ENCODE peak calls at places on chromosome 19, in ten cellular contexts. One of them, this sample, is unnamed.

GRCh38 chr19:50817941-50818858 is 5.4 kb downstream of the KLK1 start:
- DNase-seq in T-helper 17 cell: peak; percentile 23
- DNase-seq in choroid plexus epithelial cell: peak; percentile 10
- DNase-seq in thoracic aorta: no peak
- DNase-seq in HT1080: no peak
- DNase-seq in HCEC 1CT: no peak
- DNase-seq in breast epithelium: no peak
- DNase-seq in bronchial epithelial cell: no peak
- DNase-seq in CD8-positive, alpha-beta T cell: no peak
- DNase-seq in M059J: no peak
- DNase-seq in this sample: no peak

GRCh38 chr19:1027953-1028902 is 1.8 kb downstream of the CNN2 start:
- DNase-seq in CD8-positive, alpha-beta T cell: peak; percentile 83
- DNase-seq in thoracic aorta: no peak
- DNase-seq in HT1080: peak; percentile 67
- DNase-seq in choroid plexus epithelial cell: peak; percentile 97
- DNase-seq in T-helper 17 cell: peak; percentile 41
- DNase-seq in M059J: peak; percentile 94
- DNase-seq in breast epithelium: peak; percentile 78
- DNase-seq in bronchial epithelial cell: peak; percentile 67
- DNase-seq in HCEC 1CT: peak; percentile 92
- DNase-seq in this sample: peak; percentile 48

GRCh38 chr19:19214892-19215291 is 3.1 kb downstream of the NCAN start:
- DNase-seq in thoracic aorta: no peak
- DNase-seq in HCEC 1CT: no peak
- DNase-seq in M059J: peak; percentile 29
- DNase-seq in breast epithelium: no peak
- DNase-seq in choroid plexus epithelial cell: peak; percentile 40
- DNase-seq in CD8-positive, alpha-beta T cell: no peak
- DNase-seq in bronchial epithelial cell: peak; percentile 7
- DNase-seq in HT1080: peak; percentile 42
- DNase-seq in T-helper 17 cell: no peak
- DNase-seq in this sample: no peak

GRCh38 chr19:35309481-35310279 is 17.7 kb downstream of the MAG start:
- DNase-seq in CD8-positive, alpha-beta T cell: no peak
- DNase-seq in T-helper 17 cell: no peak
- DNase-seq in M059J: peak; percentile 58
- DNase-seq in breast epithelium: no peak
- DNase-seq in thoracic aorta: no peak
- DNase-seq in HCEC 1CT: no peak
- DNase-seq in bronchial epithelial cell: no peak
- DNase-seq in HT1080: no peak
- DNase-seq in choroid plexus epithelial cell: peak; percentile 89
- DNase-seq in this sample: no peak

GRCh38 chr19:6222884-6223283 is 56.9 kb downstream of the MLLT1 start:
- DNase-seq in HT1080: no peak
- DNase-seq in CD8-positive, alpha-beta T cell: no peak
- DNase-seq in bronchial epithelial cell: peak; percentile 43
- DNase-seq in breast epithelium: no peak
- DNase-seq in thoracic aorta: no peak
- DNase-seq in T-helper 17 cell: no peak
- DNase-seq in M059J: no peak
- DNase-seq in choroid plexus epithelial cell: no peak
- DNase-seq in HCEC 1CT: no peak
- DNase-seq in this sample: no peak

GRCh38 chr19:43826787-43827754 is at the start of gene ZNF283:
- DNase-seq in HCEC 1CT: peak; percentile 79
- DNase-seq in choroid plexus epithelial cell: peak; percentile 95
- DNase-seq in thoracic aorta: peak; percentile 71
- DNase-seq in M059J: peak; percentile 92
- DNase-seq in CD8-positive, alpha-beta T cell: peak; percentile 90
- DNase-seq in breast epithelium: peak; percentile 88
- DNase-seq in bronchial epithelial cell: peak; percentile 82
- DNase-seq in HT1080: peak; percentile 86
- DNase-seq in T-helper 17 cell: peak; percentile 67
- DNase-seq in this sample: peak; percentile 72

GRCh38 chr19:38769635-38770211 is 3.6 kb downstream of the LGALS7 start:
- DNase-seq in choroid plexus epithelial cell: peak; percentile 89
- DNase-seq in HT1080: no peak
- DNase-seq in HCEC 1CT: peak; percentile 37
- DNase-seq in M059J: no peak
- DNase-seq in breast epithelium: peak; percentile 93
- DNase-seq in bronchial epithelial cell: peak; percentile 68
- DNase-seq in CD8-positive, alpha-beta T cell: peak; percentile 98
- DNase-seq in T-helper 17 cell: peak; percentile 86
- DNase-seq in thoracic aorta: peak; percentile 65
- DNase-seq in this sample: peak; percentile 74

GRCh38 chr19:45444318-45445041 is 20.8 kb upstream of the ERCC1 start:
- DNase-seq in choroid plexus epithelial cell: peak; percentile 88
- DNase-seq in CD8-positive, alpha-beta T cell: peak; percentile 79
- DNase-seq in thoracic aorta: peak; percentile 83
- DNase-seq in M059J: peak; percentile 92
- DNase-seq in HCEC 1CT: peak; percentile 74
- DNase-seq in T-helper 17 cell: peak; percentile 77
- DNase-seq in bronchial epithelial cell: no peak
- DNase-seq in breast epithelium: peak; percentile 96
- DNase-seq in HT1080: no peak
- DNase-seq in this sample: peak; percentile 69

GRCh38 chr19:48474084-48474592 is 5.0 kb downstream of the CYTH2 start:
- DNase-seq in M059J: no peak
- DNase-seq in thoracic aorta: no peak
- DNase-seq in HCEC 1CT: no peak
- DNase-seq in HT1080: no peak
- DNase-seq in CD8-positive, alpha-beta T cell: no peak
- DNase-seq in T-helper 17 cell: no peak
- DNase-seq in choroid plexus epithelial cell: no peak
- DNase-seq in breast epithelium: no peak
- DNase-seq in bronchial epithelial cell: no peak
- DNase-seq in this sample: no peak

GRCh38 chr19:6800991-6801396 is 28.5 kb downstream of the VAV1 start:
- DNase-seq in HCEC 1CT: peak; percentile 59
- DNase-seq in CD8-positive, alpha-beta T cell: no peak
- DNase-seq in HT1080: peak; percentile 77
- DNase-seq in breast epithelium: no peak
- DNase-seq in T-helper 17 cell: no peak
- DNase-seq in thoracic aorta: no peak
- DNase-seq in bronchial epithelial cell: peak; percentile 100
- DNase-seq in choroid plexus epithelial cell: peak; percentile 64
- DNase-seq in M059J: peak; percentile 61
- DNase-seq in this sample: no peak

GRCh38 chr19:40613669-40614594 is 12.8 kb downstream of the LTBP4 start:
- DNase-seq in breast epithelium: peak; percentile 76
- DNase-seq in M059J: no peak
- DNase-seq in thoracic aorta: no peak
- DNase-seq in HCEC 1CT: peak; percentile 88
- DNase-seq in HT1080: peak; percentile 79
- DNase-seq in T-helper 17 cell: peak; percentile 76
- DNase-seq in CD8-positive, alpha-beta T cell: peak; percentile 87
- DNase-seq in choroid plexus epithelial cell: peak; percentile 93
- DNase-seq in bronchial epithelial cell: peak; percentile 73
- DNase-seq in this sample: peak; percentile 74

GRCh38 chr19:39372047-39372802 is 18.7 kb downstream of the PAF1 start:
- DNase-seq in M059J: peak; percentile 95
- DNase-seq in T-helper 17 cell: no peak
- DNase-seq in breast epithelium: peak; percentile 68
- DNase-seq in HCEC 1CT: peak; percentile 93
- DNase-seq in HT1080: peak; percentile 58
- DNase-seq in CD8-positive, alpha-beta T cell: no peak
- DNase-seq in bronchial epithelial cell: no peak
- DNase-seq in thoracic aorta: peak; percentile 60
- DNase-seq in choroid plexus epithelial cell: peak; percentile 97
- DNase-seq in this sample: no peak

GRCh38 chr19:7595466-7596133 is at the start of gene CAMSAP3:
- DNase-seq in T-helper 17 cell: peak; percentile 26
- DNase-seq in HT1080: no peak
- DNase-seq in choroid plexus epithelial cell: no peak
- DNase-seq in CD8-positive, alpha-beta T cell: peak; percentile 62
- DNase-seq in M059J: no peak
- DNase-seq in HCEC 1CT: no peak
- DNase-seq in bronchial epithelial cell: no peak
- DNase-seq in thoracic aorta: no peak
- DNase-seq in breast epithelium: no peak
- DNase-seq in this sample: no peak

GRCh38 chr19:45971260-45971902 is 2.3 kb downstream of the NOVA2 start:
- DNase-seq in HT1080: no peak
- DNase-seq in thoracic aorta: no peak
- DNase-seq in M059J: no peak
- DNase-seq in bronchial epithelial cell: no peak
- DNase-seq in breast epithelium: no peak
- DNase-seq in T-helper 17 cell: no peak
- DNase-seq in CD8-positive, alpha-beta T cell: no peak
- DNase-seq in choroid plexus epithelial cell: no peak
- DNase-seq in HCEC 1CT: no peak
- DNase-seq in this sample: no peak

GRCh38 chr19:47155141-47155540 is 24.5 kb downstream of the SAE1 start:
- DNase-seq in breast epithelium: no peak
- DNase-seq in CD8-positive, alpha-beta T cell: no peak
- DNase-seq in choroid plexus epithelial cell: no peak
- DNase-seq in HCEC 1CT: peak; percentile 3
- DNase-seq in M059J: no peak
- DNase-seq in T-helper 17 cell: no peak
- DNase-seq in thoracic aorta: no peak
- DNase-seq in HT1080: no peak
- DNase-seq in bronchial epithelial cell: no peak
- DNase-seq in this sample: no peak

GRCh38 chr19:39837978-39838377 is 4.0 kb upstream of the DYRK1B start:
- DNase-seq in M059J: no peak
- DNase-seq in bronchial epithelial cell: no peak
- DNase-seq in thoracic aorta: no peak
- DNase-seq in CD8-positive, alpha-beta T cell: no peak
- DNase-seq in choroid plexus epithelial cell: no peak
- DNase-seq in breast epithelium: no peak
- DNase-seq in T-helper 17 cell: no peak
- DNase-seq in HT1080: no peak
- DNase-seq in HCEC 1CT: no peak
- DNase-seq in this sample: no peak

GRCh38 chr19:45391346-45391745 is 13.5 kb downstream of the PPP1R13L start:
- DNase-seq in M059J: peak; percentile 43
- DNase-seq in bronchial epithelial cell: no peak
- DNase-seq in HT1080: no peak
- DNase-seq in T-helper 17 cell: no peak
- DNase-seq in breast epithelium: no peak
- DNase-seq in HCEC 1CT: peak; percentile 39
- DNase-seq in CD8-positive, alpha-beta T cell: no peak
- DNase-seq in choroid plexus epithelial cell: peak; percentile 44
- DNase-seq in thoracic aorta: no peak
- DNase-seq in this sample: no peak

GRCh38 chr19:48403606-48404005 is 10.1 kb downstream of the GRIN2D start:
- DNase-seq in bronchial epithelial cell: peak; percentile 66
- DNase-seq in choroid plexus epithelial cell: peak; percentile 85
- DNase-seq in thoracic aorta: no peak
- DNase-seq in CD8-positive, alpha-beta T cell: peak; percentile 65
- DNase-seq in HCEC 1CT: peak; percentile 61
- DNase-seq in HT1080: peak; percentile 68
- DNase-seq in T-helper 17 cell: no peak
- DNase-seq in M059J: peak; percentile 74
- DNase-seq in breast epithelium: no peak
- DNase-seq in this sample: no peak

GRCh38 chr19:19644054-19644388 is 564 bp upstream of the GMIP start:
- DNase-seq in HCEC 1CT: no peak
- DNase-seq in T-helper 17 cell: no peak
- DNase-seq in thoracic aorta: no peak
- DNase-seq in breast epithelium: no peak
- DNase-seq in CD8-positive, alpha-beta T cell: no peak
- DNase-seq in choroid plexus epithelial cell: no peak
- DNase-seq in M059J: no peak
- DNase-seq in bronchial epithelial cell: no peak
- DNase-seq in HT1080: no peak
- DNase-seq in this sample: no peak

GRCh38 chr19:6161271-6161850 is 25.9 kb downstream of the ACSBG2 start:
- DNase-seq in bronchial epithelial cell: peak; percentile 33
- DNase-seq in CD8-positive, alpha-beta T cell: no peak
- DNase-seq in M059J: peak; percentile 28
- DNase-seq in HCEC 1CT: no peak
- DNase-seq in choroid plexus epithelial cell: no peak
- DNase-seq in breast epithelium: no peak
- DNase-seq in thoracic aorta: no peak
- DNase-seq in T-helper 17 cell: peak; percentile 38
- DNase-seq in HT1080: peak; percentile 27
- DNase-seq in this sample: peak; percentile 20

GRCh38 chr19:1873524-1874473 is 10.4 kb upstream of the KLF16 start:
- DNase-seq in breast epithelium: peak; percentile 88
- DNase-seq in CD8-positive, alpha-beta T cell: no peak
- DNase-seq in thoracic aorta: no peak
- DNase-seq in HT1080: no peak
- DNase-seq in M059J: no peak
- DNase-seq in choroid plexus epithelial cell: no peak
- DNase-seq in T-helper 17 cell: no peak
- DNase-seq in bronchial epithelial cell: no peak
- DNase-seq in HCEC 1CT: no peak
- DNase-seq in this sample: no peak

GRCh38 chr19:49342291-49342721 is 7.1 kb downstream of the CD37 start:
- DNase-seq in T-helper 17 cell: no peak
- DNase-seq in CD8-positive, alpha-beta T cell: no peak
- DNase-seq in bronchial epithelial cell: no peak
- DNase-seq in choroid plexus epithelial cell: no peak
- DNase-seq in thoracic aorta: no peak
- DNase-seq in HCEC 1CT: no peak
- DNase-seq in HT1080: no peak
- DNase-seq in M059J: no peak
- DNase-seq in breast epithelium: no peak
- DNase-seq in this sample: no peak

GRCh38 chr19:13150187-13150918 is at the start of the genes IER2 and STX10:
- DNase-seq in breast epithelium: peak; percentile 97
- DNase-seq in choroid plexus epithelial cell: peak; percentile 98
- DNase-seq in HCEC 1CT: peak; percentile 98
- DNase-seq in M059J: peak; percentile 97
- DNase-seq in bronchial epithelial cell: peak; percentile 85
- DNase-seq in HT1080: peak; percentile 94
- DNase-seq in T-helper 17 cell: peak; percentile 88
- DNase-seq in CD8-positive, alpha-beta T cell: peak; percentile 94
- DNase-seq in thoracic aorta: peak; percentile 87
- DNase-seq in this sample: peak; percentile 90

GRCh38 chr19:5828661-5829566 is 10.6 kb downstream of the FUT6 start:
- DNase-seq in T-helper 17 cell: no peak
- DNase-seq in HT1080: no peak
- DNase-seq in HCEC 1CT: no peak
- DNase-seq in M059J: no peak
- DNase-seq in CD8-positive, alpha-beta T cell: peak; percentile 53
- DNase-seq in bronchial epithelial cell: no peak
- DNase-seq in breast epithelium: no peak
- DNase-seq in thoracic aorta: no peak
- DNase-seq in choroid plexus epithelial cell: peak; percentile 36
- DNase-seq in this sample: no peak

GRCh38 chr19:18795540-18795939 is 4.4 kb upstream of the COMP start:
- DNase-seq in T-helper 17 cell: no peak
- DNase-seq in breast epithelium: no peak
- DNase-seq in M059J: peak; percentile 41
- DNase-seq in CD8-positive, alpha-beta T cell: no peak
- DNase-seq in choroid plexus epithelial cell: no peak
- DNase-seq in thoracic aorta: no peak
- DNase-seq in HT1080: no peak
- DNase-seq in HCEC 1CT: no peak
- DNase-seq in bronchial epithelial cell: peak; percentile 23
- DNase-seq in this sample: no peak

GRCh38 chr19:17159466-17160393 is 55.4 kb upstream of the USE1 start:
- DNase-seq in HCEC 1CT: no peak
- DNase-seq in thoracic aorta: no peak
- DNase-seq in M059J: no peak
- DNase-seq in breast epithelium: no peak
- DNase-seq in bronchial epithelial cell: no peak
- DNase-seq in HT1080: no peak
- DNase-seq in T-helper 17 cell: no peak
- DNase-seq in CD8-positive, alpha-beta T cell: no peak
- DNase-seq in choroid plexus epithelial cell: peak; percentile 8
- DNase-seq in this sample: no peak

GRCh38 chr19:49200238-49200862 is 42.8 kb downstream of the TRPM4 start:
- DNase-seq in breast epithelium: no peak
- DNase-seq in thoracic aorta: no peak
- DNase-seq in HT1080: no peak
- DNase-seq in CD8-positive, alpha-beta T cell: no peak
- DNase-seq in HCEC 1CT: peak; percentile 6
- DNase-seq in choroid plexus epithelial cell: peak; percentile 11
- DNase-seq in T-helper 17 cell: no peak
- DNase-seq in bronchial epithelial cell: no peak
- DNase-seq in M059J: no peak
- DNase-seq in this sample: no peak

GRCh38 chr19:10061717-10062310 is 24.3 kb upstream of the SHFL start:
- DNase-seq in T-helper 17 cell: no peak
- DNase-seq in HCEC 1CT: no peak
- DNase-seq in HT1080: no peak
- DNase-seq in bronchial epithelial cell: no peak
- DNase-seq in choroid plexus epithelial cell: no peak
- DNase-seq in CD8-positive, alpha-beta T cell: no peak
- DNase-seq in breast epithelium: no peak
- DNase-seq in thoracic aorta: no peak
- DNase-seq in M059J: no peak
- DNase-seq in this sample: no peak

This sample was measured in T follicular helper cell.